ENCODE peak calls at places on chromosomes 12 and 14, in five cellular contexts. Y is adipocyte, T is esophagus squamous epithelium, G is GM23248, I is heart right ventricle. O is an unnamed sample. For H3K27me3 and H3K4me1, the result is how much of the 10 kb centered on the place peaks cover.

GRCh38 chr14:58730793-58731464 is 93.2 kb downstream of the DACT1 start:
- DNase-seq in Y (no peak), T (no peak), G (peak), I (no peak), O (no peak)

GRCh38 chr12:115097406-115097805 is 413.4 kb upstream of the TBX3 start:
- DNase-seq in Y (no peak), T (no peak), G (no peak), I (peak), O (no peak)

GRCh38 chr12:71661977-71662522 is 1.6 kb downstream of the ZFC3H1 start:
- DNase-seq in Y (peak), T (no peak), G (peak), I (no peak), O (no peak)

GRCh38 chr14:92684801-92685560 is 63.4 kb downstream of the LGMN start:
- DNase-seq in Y (no peak), T (no peak), G (no peak), I (no peak), O (no peak)

GRCh38 chr12:82756303-82756702 is 69.6 kb downstream of the TMTC2 start:
- DNase-seq in Y (no peak), T (no peak), G (no peak), I (no peak), O (no peak)

GRCh38 chr12:130788515-130788914 is 50.5 kb downstream of the STX2 start:
- DNase-seq in Y (no peak), T (no peak), G (no peak), I (no peak), O (no peak)

GRCh38 chr12:7096006-7096903 is 4.0 kb upstream of the C1R start:
- DNase-seq in Y (no peak), T (no peak), G (no peak), I (no peak), O (no peak)

GRCh38 chr14:61736751-61737150 is 25.5 kb upstream of the SNAPC1 start:
- DNase-seq in Y (no peak), T (no peak), G (peak), I (no peak), O (no peak)

GRCh38 chr14:106417224-106418049 is 891.1 kb downstream of the TMEM121 start:
- DNase-seq in Y (no peak), T (no peak), G (peak), I (peak), O (no peak)

GRCh38 chr14:22334627-22335026 is 254.4 kb downstream of the DAD1 start:
- DNase-seq in Y (no peak), T (no peak), G (no peak), I (no peak), O (no peak)

GRCh38 chr14:90848944-90849731 is 32.9 kb upstream of the TTC7B start:
- DNase-seq in Y (no peak), T (no peak), G (no peak), I (no peak), O (no peak)

GRCh38 chr14:101780887-101781239 is 19.4 kb downstream of the PPP2R5C start:
- DNase-seq in Y (no peak), T (no peak), G (peak), I (no peak), O (no peak)

GRCh38 chr12:68229956-68230355 is 4.3 kb upstream of the IL26 start:
- DNase-seq in Y (no peak), T (no peak), G (no peak), I (no peak), O (no peak)

GRCh38 chr12:96365604-96366230 is 34.5 kb downstream of the CDK17 start:
- DNase-seq in Y (no peak), T (no peak), G (peak), I (no peak), O (no peak)

GRCh38 chr12:106126441-106127288 is 12.1 kb downstream of the NUAK1 start:
- DNase-seq in Y (peak), T (no peak), G (peak), I (no peak), O (no peak)

GRCh38 chr12:70774055-70774454 is 136.8 kb upstream of the PTPRB start:
- DNase-seq in Y (peak), T (no peak), G (peak), I (no peak), O (no peak)

GRCh38 chr12:79655036-79655435 is 35.7 kb downstream of the PAWR start:
- DNase-seq in Y (no peak), T (no peak), G (no peak), I (no peak), O (no peak)

GRCh38 chr14:61258985-61259384 is 22.2 kb downstream of the TMEM30B start:
- DNase-seq in Y (peak), T (no peak), G (peak), I (no peak), O (no peak)

GRCh38 chr12:51777457-51777856 is 71.1 kb downstream of the FIGNL2 start:
- DNase-seq in Y (no peak), T (no peak), G (no peak), I (no peak), O (no peak)

GRCh38 chr12:69570545-69571399 is 14.5 kb upstream of the CCT2 start:
- DNase-seq in Y (peak), T (no peak), G (peak), I (peak), O (no peak)

GRCh38 chr12:34403706-34404376 is 381.5 kb downstream of the ALG10 start:
- DNase-seq in Y (no peak), T (no peak), G (no peak), I (no peak), O (peak)

GRCh38 chr12:27199638-27200300 is 44.3 kb upstream of the STK38L start:
- DNase-seq in Y (no peak), T (no peak), G (no peak), I (no peak), O (no peak)

GRCh38 chr12:114012744-114013431 is 46.8 kb upstream of the RBM19 start:
- DNase-seq in Y (no peak), T (no peak), G (no peak), I (no peak), O (no peak)

GRCh38 chr12:80707830-80708534 is 548 bp downstream of the MYF6 start:
- DNase-seq in Y (no peak), T (no peak), G (no peak), I (no peak), O (no peak)

GRCh38 chr12:80708535-80709328 is 1.3 kb downstream of the MYF6 start:
- DNase-seq in Y (no peak), T (no peak), G (no peak), I (no peak), O (no peak)

GRCh38 chr12:80704430-80704829 is 3.0 kb upstream of the MYF6 start:
- DNase-seq in Y (no peak), T (no peak), G (no peak), I (no peak), O (no peak)

GRCh38 chr12:80709811-80710726 is 2.6 kb downstream of the MYF6 start:
- DNase-seq in Y (no peak), T (no peak), G (no peak), I (no peak), O (no peak)

GRCh38 chr12:80707126-80707829 is at the start of gene MYF6:
- DNase-seq in Y (no peak), T (no peak), G (no peak), I (no peak), O (no peak)
- H3K27me3 ChIP-seq in Y (under half), T (under half), G (under half), I (under half), O (under half)

DNA sequence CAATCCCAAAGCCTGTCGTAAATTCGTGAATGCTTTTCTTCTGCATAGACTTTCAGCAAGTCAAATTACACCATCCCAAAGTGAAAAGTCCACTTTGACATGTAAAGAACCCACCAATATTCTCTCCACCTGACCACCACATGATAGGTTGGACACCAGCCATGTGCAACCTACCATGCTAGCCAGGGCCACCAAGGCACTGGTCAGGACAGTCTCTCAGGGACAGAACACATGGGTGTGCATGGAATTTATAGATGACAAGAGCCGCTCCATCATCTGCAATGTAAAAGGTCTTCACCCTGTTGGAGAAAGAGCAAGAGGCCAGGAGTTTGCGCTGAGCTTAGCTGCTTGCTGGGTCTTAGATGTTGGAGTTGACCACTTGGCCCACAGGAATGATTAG is 5.4 kb upstream of the KRT76 start:
- DNase-seq in Y (no peak), T (no peak), G (no peak), I (no peak), O (no peak)
- H3K4me3 ChIP-seq in Y (no peak), T (no peak), G (no peak), I (no peak), O (no peak)

DNA sequence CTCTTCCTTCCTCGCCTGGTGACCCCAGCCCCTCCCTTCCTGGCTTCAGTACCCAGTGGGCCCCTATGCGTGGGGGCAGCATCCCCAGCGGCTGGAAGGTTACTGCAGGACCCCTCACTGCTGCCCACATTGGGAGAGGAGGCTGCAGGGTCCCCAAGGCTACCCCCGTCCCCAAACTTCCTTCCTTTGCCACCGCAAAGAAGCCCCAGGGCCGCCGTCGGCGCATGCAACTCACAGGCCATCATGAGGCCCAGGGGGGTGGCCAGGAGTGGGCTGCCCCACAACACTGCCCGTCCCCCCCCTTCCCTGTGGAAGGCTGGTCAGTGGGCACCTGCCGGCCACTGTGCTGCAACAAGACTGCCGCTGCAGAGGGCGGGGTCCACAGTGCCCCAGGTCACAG is 9.5 kb upstream of the TNFAIP2 start:
- DNase-seq in Y (no peak), T (no peak), G (no peak), I (no peak), O (no peak)
- H3K4me1 ChIP-seq in Y (under half), T (under half), G (under half), I (half or more), O (under half)

GRCh38 chr14:94773682-94774211 is 3.8 kb upstream of the GSC start:
- DNase-seq in Y (no peak), T (no peak), G (no peak), I (no peak), O (no peak)
- H3K27me3 ChIP-seq in Y (under half), T (under half), G (under half), I (half or more), O (under half)

GRCh38 chr12:52865090-52865944 is 16.5 kb upstream of the KRT78 start:
- DNase-seq in Y (peak), T (no peak), G (peak), I (peak), O (no peak)

GRCh38 chr12:52870361-52871290 is 21.8 kb upstream of the KRT78 start:
- DNase-seq in Y (peak), T (no peak), G (peak), I (peak), O (no peak)

GRCh38 chr12:52871291-52871961 is 22.6 kb upstream of the KRT78 start:
- DNase-seq in Y (peak), T (no peak), G (peak), I (no peak), O (no peak)

GRCh38 chr12:52867636-52868035 is 18.8 kb upstream of the KRT78 start:
- DNase-seq in Y (no peak), T (no peak), G (peak), I (peak), O (no peak)

GRCh38 chr12:52867152-52867551 is 18.4 kb upstream of the KRT78 start:
- DNase-seq in Y (no peak), T (no peak), G (no peak), I (no peak), O (no peak)
- H3K4me3 ChIP-seq in Y (no peak), T (no peak), G (no peak), I (no peak), O (no peak)

DNA sequence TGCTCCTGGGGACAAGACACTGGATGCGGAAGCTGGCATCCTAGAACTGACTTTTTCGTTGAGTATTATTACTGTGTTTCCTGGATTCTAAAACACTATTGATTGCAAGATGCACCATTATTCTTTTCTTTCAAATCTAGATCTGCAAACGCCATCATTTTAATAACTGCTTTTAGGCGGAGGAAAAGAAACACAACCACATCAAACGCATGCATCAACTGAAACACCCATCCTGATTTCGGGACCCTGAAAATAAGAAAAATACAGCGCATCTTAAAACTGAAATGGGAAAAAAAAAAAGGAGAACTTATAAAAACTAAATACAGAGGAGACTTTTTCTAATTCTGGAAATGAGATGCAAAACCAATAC is 103.7 kb upstream of the MAX start:
- DNase-seq in Y (no peak), T (no peak), G (no peak), I (no peak), O (no peak)
- H3K4me1 ChIP-seq in Y (under half), T (under half), G (under half), I (half or more), O (under half)

DNA sequence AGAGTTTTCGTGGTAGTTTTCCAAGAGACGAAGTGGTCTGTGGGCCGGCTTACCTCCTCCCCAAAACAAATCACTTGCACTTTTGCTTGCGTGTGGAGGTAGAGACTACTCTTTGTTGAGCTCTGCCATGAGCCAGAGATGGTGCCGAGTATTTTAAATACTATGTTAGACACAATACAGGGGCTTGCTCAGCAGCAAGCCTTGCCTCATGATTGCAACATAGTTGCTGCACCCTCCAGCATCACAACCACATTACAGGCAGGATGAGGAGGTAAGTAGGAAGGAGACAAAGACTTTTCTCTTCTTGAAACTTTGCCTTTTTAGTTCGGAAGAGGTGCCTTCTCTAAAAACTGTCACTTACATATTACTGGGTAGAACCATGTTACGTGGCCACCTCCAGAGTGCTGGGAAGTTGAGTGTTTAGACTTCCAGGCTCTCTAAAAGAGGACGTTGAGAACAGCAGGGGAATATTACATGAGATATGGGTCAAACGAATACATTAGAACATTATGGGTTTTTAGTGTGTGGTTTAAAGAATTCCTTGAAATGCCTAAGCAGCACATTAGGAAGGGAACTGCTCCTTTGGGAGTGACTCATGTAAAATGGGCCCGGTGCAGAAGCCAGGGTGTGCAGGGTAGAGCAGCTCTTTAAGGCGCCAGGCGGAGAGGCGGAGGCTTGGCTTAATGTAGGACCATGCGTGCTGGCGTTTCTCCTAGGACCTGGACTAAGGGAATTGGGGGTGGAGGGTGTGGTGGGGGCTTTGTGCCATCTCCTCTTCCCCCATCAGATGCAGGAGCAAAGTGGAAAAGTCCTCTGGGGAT is 110.6 kb upstream of the PRMT8 start:
- DNase-seq in Y (no peak), T (no peak), G (peak), I (no peak), O (no peak)
- H3K27me3 ChIP-seq in Y (under half), T (under half), G (under half), I (under half), O (under half)

DNA sequence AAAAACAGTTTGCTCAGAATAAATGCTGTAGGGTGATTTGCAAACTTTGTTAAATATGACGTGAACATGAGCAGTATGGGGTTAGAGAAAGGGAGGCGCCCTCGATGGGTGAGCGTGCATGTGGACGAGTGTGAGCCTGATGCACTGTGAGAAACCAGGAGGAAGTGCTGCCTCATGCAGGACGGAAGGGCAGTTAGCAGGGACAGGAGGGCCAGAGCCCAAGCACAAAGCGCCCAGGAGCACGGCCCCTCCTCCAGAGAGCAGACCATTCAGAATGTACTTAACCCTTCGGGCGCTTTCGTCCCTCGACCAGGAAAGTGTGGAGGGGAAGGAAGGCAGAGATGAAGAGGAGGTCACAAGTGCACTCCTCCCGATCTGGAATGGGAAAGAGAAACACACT is 44.9 kb downstream of the TCHP start:
- DNase-seq in Y (peak), T (no peak), G (no peak), I (peak), O (no peak)
- H3K4me3 ChIP-seq in Y (no peak), T (no peak), G (no peak), I (no peak), O (no peak)